ENCODE peak calls at places on chromosome 1, in five cellular contexts. Y, J, D, O and C are unnamed samples.

GRCh38 chr1:67532452-67533216 is 102.4 kb upstream of the SERBP1 start:
- DNase-seq in Y (no peak), J (no peak), D (peak), O (peak), C (peak)

GRCh38 chr1:55893155-55893554 is 678.0 kb upstream of the USP24 start:
- DNase-seq in Y (no peak), J (no peak), D (peak), O (no peak), C (no peak)

GRCh38 chr1:57262472-57262871 is 161.4 kb downstream of the DAB1 start:
- DNase-seq in Y (no peak), J (no peak), D (no peak), O (no peak), C (no peak)

GRCh38 chr1:198545156-198545555 is 4.7 kb upstream of the ATP6V1G3 start:
- DNase-seq in Y (no peak), J (no peak), D (no peak), O (no peak), C (no peak)

GRCh38 chr1:222654849-222655248 is 37.0 kb downstream of the MIA3 start:
- DNase-seq in Y (no peak), J (peak), D (peak), O (peak), C (no peak)

GRCh38 chr1:165516469-165516868 is 27.3 kb upstream of the LRRC52 start:
- DNase-seq in Y (no peak), J (no peak), D (no peak), O (no peak), C (no peak)

GRCh38 chr1:67685067-67685557 is at the start of gene GADD45A:
- DNase-seq in Y (peak), J (peak), D (peak), O (peak), C (peak)

GRCh38 chr1:186535388-186536133 is 74.6 kb upstream of the PDC start:
- DNase-seq in Y (no peak), J (no peak), D (peak), O (no peak), C (no peak)

GRCh38 chr1:7679873-7680790 is 91.0 kb upstream of the VAMP3 start:
- DNase-seq in Y (peak), J (peak), D (no peak), O (peak), C (peak)

GRCh38 chr1:72051538-72051937 is 230.8 kb downstream of the NEGR1 start:
- DNase-seq in Y (no peak), J (no peak), D (no peak), O (no peak), C (no peak)

GRCh38 chr1:117754061-117754969 is 148.5 kb downstream of the TENT5C start:
- DNase-seq in Y (peak), J (peak), D (peak), O (peak), C (peak)

GRCh38 chr1:43545686-43546387 is 15.2 kb downstream of the PTPRF start:
- DNase-seq in Y (peak), J (no peak), D (peak), O (peak), C (peak)

GRCh38 chr1:97038410-97038809 is 316.8 kb downstream of the PTBP2 start:
- DNase-seq in Y (no peak), J (no peak), D (no peak), O (no peak), C (no peak)

GRCh38 chr1:211951856-211952255 is 83.5 kb downstream of the INTS7 start:
- DNase-seq in Y (no peak), J (no peak), D (no peak), O (no peak), C (peak)

GRCh38 chr1:36251794-36252481 is 27.7 kb downstream of the THRAP3 start:
- DNase-seq in Y (no peak), J (no peak), D (no peak), O (no peak), C (no peak)

GRCh38 chr1:162276493-162276892 is 100.2 kb downstream of the SPATA46 start:
- DNase-seq in Y (no peak), J (no peak), D (peak), O (no peak), C (no peak)

GRCh38 chr1:43171876-43172531 is at the start of the genes CFAP57 and EBNA1BP2:
- DNase-seq in Y (peak), J (peak), D (peak), O (peak), C (peak)